ENCODE peak calls at places on chromosomes 5 and 9, in seven cellular contexts. O is uterus, P is AG09309, L is right cardiac atrium, C is body of pancreas, N is Karpas-422, I is cardiac fibroblast. T is an unnamed sample.

GRCh38 chr5:159737263-159737662 is 179.0 kb upstream of the ADRA1B start:
- DNase-seq in C (no peak), N (no peak), I (peak), L (peak), P (no peak), O (no peak), T (no peak)

GRCh38 chr9:86281577-86282076 is 711 bp downstream of the ISCA1 start:
- DNase-seq in P (no peak), I (peak), C (no peak), O (no peak), L (no peak), N (no peak), T (no peak)

GRCh38 chr9:93052791-93053540 is 5.5 kb upstream of the SUSD3 start:
- DNase-seq in L (no peak), I (no peak), N (no peak), C (no peak), O (no peak), P (no peak), T (no peak)

GRCh38 chr9:85514256-85514655 is 227.5 kb downstream of the AGTPBP1 start:
- DNase-seq in P (no peak), O (no peak), C (no peak), I (no peak), L (no peak), N (no peak), T (no peak)

GRCh38 chr5:150022163-150022540 is 21.6 kb downstream of the HMGXB3 start:
- DNase-seq in P (peak), C (no peak), L (no peak), N (no peak), I (peak), O (no peak), T (no peak)

GRCh38 chr9:126421567-126422428 is 95.2 kb downstream of the MVB12B start:
- DNase-seq in C (peak), O (no peak), L (no peak), P (no peak), I (no peak), N (no peak), T (no peak)

GRCh38 chr5:173293817-173294672 is 34.2 kb downstream of the STC2 start:
- DNase-seq in P (peak), L (peak), I (peak), N (peak), C (peak), O (peak), T (peak)

GRCh38 chr5:158519433-158520025 is 580.2 kb downstream of the EBF1 start:
- DNase-seq in I (no peak), O (no peak), P (no peak), N (no peak), L (no peak), C (no peak), T (no peak)

GRCh38 chr5:64147849-64148441 is 17.7 kb upstream of the RNF180 start:
- DNase-seq in O (peak), I (peak), C (peak), P (peak), L (peak), N (peak), T (peak)

GRCh38 chr5:3394046-3394597 is 201.5 kb upstream of the IRX1 start:
- DNase-seq in L (no peak), I (no peak), P (no peak), N (no peak), O (no peak), C (no peak), T (no peak)

GRCh38 chr5:154523704-154524103 is 45.7 kb upstream of the HAND1 start:
- DNase-seq in C (no peak), N (no peak), L (no peak), O (no peak), I (peak), P (no peak), T (no peak)

GRCh38 chr5:88825782-88826110 is 57.2 kb downstream of the MEF2C start:
- DNase-seq in N (peak), C (no peak), L (no peak), I (no peak), P (no peak), O (no peak), T (no peak)

GRCh38 chr9:14251146-14252071 is 62.5 kb downstream of the NFIB start:
- DNase-seq in P (no peak), I (peak), O (peak), L (peak), N (no peak), C (peak), T (peak)

GRCh38 chr9:104412238-104412637 is 91.8 kb upstream of the OR13F1 start:
- DNase-seq in L (no peak), C (no peak), N (no peak), P (no peak), O (no peak), I (no peak), T (no peak)

GRCh38 chr5:65769539-65769938 is 47.5 kb downstream of the NLN start:
- DNase-seq in N (no peak), C (no peak), L (no peak), I (peak), P (peak), O (no peak), T (no peak)

GRCh38 chr9:134503301-134504105 is 138.1 kb upstream of the COL5A1 start:
- DNase-seq in P (no peak), C (no peak), N (no peak), O (no peak), L (no peak), I (no peak), T (no peak)

GRCh38 chr5:116492776-116493175 is 81.8 kb downstream of the SEMA6A start:
- DNase-seq in C (no peak), I (peak), P (no peak), L (no peak), N (no peak), O (no peak), T (no peak)

GRCh38 chr5:150636391-150637244 is 3.8 kb upstream of the SYNPO start:
- DNase-seq in O (peak), P (no peak), I (peak), C (peak), L (peak), N (no peak), T (peak)

GRCh38 chr5:89282038-89282831 is 399.3 kb upstream of the MEF2C start:
- DNase-seq in O (no peak), P (no peak), I (no peak), C (no peak), N (no peak), L (no peak), T (no peak)

GRCh38 chr9:93670208-93671029 is 94.0 kb downstream of the PHF2 start:
- DNase-seq in C (peak), I (peak), O (peak), P (no peak), L (peak), N (no peak), T (peak)

GRCh38 chr5:122311888-122312669 is at the start of gene SNCAIP:
- DNase-seq in N (no peak), C (peak), L (peak), P (no peak), I (peak), O (peak), T (peak)

GRCh38 chr5:96807099-96807654 is 568 bp downstream of the ERAP1 start:
- DNase-seq in N (peak), P (no peak), L (peak), C (peak), I (peak), O (peak), T (peak)

GRCh38 chr5:169127431-169127830 is 173.5 kb downstream of the SLIT3 start:
- DNase-seq in L (no peak), I (no peak), P (no peak), C (no peak), N (no peak), O (no peak), T (no peak)

GRCh38 chr5:139416651-139417050 is 12.8 kb upstream of the SPATA24 start:
- DNase-seq in P (no peak), L (no peak), C (no peak), O (no peak), N (no peak), I (no peak), T (peak)

GRCh38 chr5:139418804-139419203 is 14.9 kb upstream of the SPATA24 start:
- DNase-seq in P (no peak), C (no peak), L (no peak), I (no peak), O (no peak), N (no peak), T (no peak)

GRCh38 chr9:94916956-94917355 is 190.5 kb downstream of the AOPEP start:
- DNase-seq in N (no peak), C (no peak), L (no peak), I (no peak), P (no peak), O (no peak), T (no peak)

GRCh38 chr5:172724658-172725183 is 46.3 kb downstream of the DUSP1 start:
- DNase-seq in I (no peak), O (no peak), N (no peak), P (no peak), C (no peak), L (peak), T (no peak)

GRCh38 chr9:34590376-34591090 is 1.0 kb upstream of the CNTFR start:
- DNase-seq in C (peak), P (no peak), N (no peak), L (peak), O (peak), I (peak), T (peak)

GRCh38 chr9:131025953-131026858 is 17.2 kb downstream of the LAMC3 start:
- DNase-seq in O (no peak), C (no peak), N (no peak), I (no peak), L (no peak), P (no peak), T (no peak)

GRCh38 chr9:136997830-136998234 is 1.5 kb upstream of the CLIC3 start:
- DNase-seq in I (no peak), C (no peak), N (no peak), L (no peak), P (no peak), O (no peak), T (no peak)

GRCh38 chr5:149963722-149964121 is 3.2 kb downstream of the SLC26A2 start:
- DNase-seq in P (no peak), L (no peak), C (no peak), I (no peak), N (no peak), O (no peak), T (no peak)

GRCh38 chr9:4573634-4574391 is 83.5 kb downstream of the SLC1A1 start:
- DNase-seq in N (no peak), L (no peak), I (no peak), C (no peak), P (no peak), O (no peak), T (no peak)

GRCh38 chr5:96616801-96617200 is 45.4 kb upstream of the CAST start:
- DNase-seq in O (no peak), C (no peak), L (no peak), P (no peak), I (no peak), N (no peak), T (peak)

GRCh38 chr5:92653730-92654461 is 927.1 kb downstream of the NR2F1-AS1 start:
- DNase-seq in C (no peak), O (no peak), N (no peak), L (no peak), I (no peak), P (no peak), T (no peak)

GRCh38 chr9:36191290-36191645 is 547 bp downstream of the CLTA start:
- DNase-seq in L (no peak), N (peak), I (peak), C (peak), P (no peak), O (no peak), T (peak)

GRCh38 chr5:5886353-5886752 is 463.9 kb downstream of the ICE1 start:
- DNase-seq in C (no peak), I (no peak), O (no peak), L (no peak), P (no peak), N (no peak), T (no peak)

GRCh38 chr9:38074441-38074943 is 5.5 kb upstream of the SHB start:
- DNase-seq in N (peak), P (no peak), C (no peak), I (peak), L (no peak), O (no peak), T (peak)

GRCh38 chr5:171573451-171574160 is 154.2 kb downstream of the FGF18 start:
- DNase-seq in N (no peak), I (no peak), L (no peak), C (no peak), O (no peak), P (no peak), T (no peak)

GRCh38 chr5:16461782-16462181 is 3.8 kb downstream of the ZNF622 start:
- DNase-seq in I (peak), L (no peak), P (peak), O (no peak), N (no peak), C (no peak), T (no peak)

GRCh38 chr9:126489604-126490593 is 123.8 kb upstream of the LMX1B start:
- DNase-seq in N (no peak), O (no peak), I (no peak), P (no peak), C (no peak), L (peak), T (no peak)

GRCh38 chr5:1316588-1316902 is 21.7 kb upstream of the TERT start:
- DNase-seq in L (no peak), N (no peak), C (no peak), P (no peak), O (no peak), I (no peak), T (no peak)
- H3K4me3 ChIP-seq in L (no peak), N (peak), C (no peak), P (no peak), O (no peak), I (no peak), T (no peak)

GRCh38 chr9:122368642-122369041 is 2.2 kb upstream of the PTGS1 start:
- DNase-seq in N (no peak), O (no peak), I (no peak), L (no peak), P (no peak), C (no peak), T (no peak)

GRCh38 chr9:122371851-122372250 is 1.0 kb downstream of the PTGS1 start:
- DNase-seq in L (no peak), O (no peak), I (no peak), P (no peak), N (no peak), C (no peak), T (no peak)

GRCh38 chr9:122367779-122368460 is 2.9 kb upstream of the PTGS1 start:
- DNase-seq in I (no peak), N (no peak), C (no peak), O (no peak), L (no peak), P (no peak), T (no peak)

GRCh38 chr9:122370869-122371467 is at the start of gene PTGS1:
- DNase-seq in P (no peak), N (peak), L (peak), O (no peak), C (peak), I (peak), T (peak)

GRCh38 chr9:122370303-122370702 is 521 bp upstream of the PTGS1 start:
- DNase-seq in L (peak), C (no peak), N (no peak), P (no peak), O (no peak), I (no peak), T (no peak)
- H3K4me3 ChIP-seq in L (peak), C (no peak), N (peak), P (no peak), O (no peak), I (peak), T (peak)

GRCh38 chr9:98034593-98035546 is 21.7 kb upstream of the NANS start:
- DNase-seq in L (peak), P (no peak), O (peak), I (peak), N (peak), C (peak), T (peak)
- H3K4me3 ChIP-seq in L (no peak), P (no peak), O (no peak), I (no peak), N (peak), C (no peak), T (no peak)

GRCh38 chr5:170357853-170358497 is 31.2 kb downstream of the KCNMB1 start:
- DNase-seq in L (peak), O (peak), N (no peak), I (no peak), P (no peak), C (peak), T (peak)
- H3K4me3 ChIP-seq in L (no peak), O (no peak), N (no peak), I (no peak), P (no peak), C (no peak), T (no peak)

DNA sequence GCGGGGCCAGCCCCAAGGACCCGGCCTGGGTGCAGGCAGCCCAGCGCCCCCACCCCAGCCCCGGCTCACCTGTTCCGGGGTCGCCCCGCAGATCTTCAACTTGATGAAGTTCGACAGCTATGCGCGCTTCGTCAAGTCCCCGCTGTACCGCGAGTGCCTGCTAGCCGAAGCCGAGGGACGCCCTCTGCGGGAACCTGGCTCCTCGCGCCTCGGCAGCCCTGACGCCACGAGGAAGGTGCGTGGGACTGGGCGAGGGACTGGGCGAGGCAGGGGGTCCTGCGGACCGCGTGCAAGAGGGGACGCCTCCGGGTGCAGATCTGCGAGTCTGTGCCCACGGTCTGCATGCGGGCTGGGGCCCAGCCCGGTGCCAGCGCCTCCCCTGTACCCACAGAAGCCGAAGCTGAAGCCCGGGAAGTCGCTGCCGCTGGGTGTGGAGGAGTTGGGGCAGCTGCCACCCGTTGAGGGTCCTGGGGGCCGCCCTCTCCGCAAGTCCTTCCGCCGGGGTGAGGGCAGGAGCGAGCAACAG is 9.7 kb downstream of the RGS14 start:
- DNase-seq in I (no peak), N (no peak), O (no peak), P (no peak), C (no peak), L (no peak), T (no peak)
- H3K4me3 ChIP-seq in I (peak), N (no peak), O (peak), P (peak), C (no peak), L (peak), T (peak)

GRCh38 chr5:119031047-119031886 is 39.6 kb upstream of the DMXL1 start:
- DNase-seq in I (no peak), N (peak), C (no peak), O (no peak), L (no peak), P (no peak), T (no peak)
- H3K4me3 ChIP-seq in I (no peak), N (peak), C (no peak), O (no peak), L (no peak), P (no peak), T (no peak)

GRCh38 chr5:181221792-181222629 is 1.1 kb upstream of the TRIM41 start:
- DNase-seq in O (peak), L (peak), C (peak), I (peak), P (peak), N (peak), T (peak)
- H3K4me3 ChIP-seq in O (peak), L (peak), C (no peak), I (peak), P (peak), N (peak), T (peak)

DNA sequence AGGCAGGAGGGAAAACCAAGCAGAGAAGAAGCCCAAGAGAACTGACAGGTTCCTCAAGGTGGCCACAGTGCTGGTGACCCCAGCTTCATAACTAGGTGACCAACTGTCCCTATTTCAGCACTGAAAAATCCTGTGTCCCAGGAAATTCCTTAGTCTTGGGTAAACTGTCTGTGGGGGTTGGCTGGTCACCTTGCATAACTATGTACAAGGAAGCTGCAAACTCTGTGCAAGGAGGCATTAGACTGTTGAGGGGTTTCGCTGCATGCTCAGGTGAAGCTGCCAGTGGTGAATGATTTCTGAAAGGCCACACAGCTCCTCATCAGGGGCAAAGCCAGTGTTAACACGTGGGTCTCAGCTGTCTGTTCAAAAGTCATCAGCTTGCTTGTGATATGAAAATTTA is 36.9 kb downstream of the PCSK5 start:
- DNase-seq in I (no peak), O (no peak), L (no peak), P (no peak), C (no peak), N (no peak), T (no peak)
- H3K4me3 ChIP-seq in I (no peak), O (no peak), L (no peak), P (no peak), C (no peak), N (no peak), T (no peak)

GRCh38 chr5:81950996-81951395 is 20.8 kb upstream of the ATG10 start:
- DNase-seq in L (no peak), N (no peak), I (peak), P (no peak), C (no peak), O (no peak), T (no peak)
- H3K4me3 ChIP-seq in L (no peak), N (no peak), I (no peak), P (no peak), C (no peak), O (no peak), T (no peak)

DNA sequence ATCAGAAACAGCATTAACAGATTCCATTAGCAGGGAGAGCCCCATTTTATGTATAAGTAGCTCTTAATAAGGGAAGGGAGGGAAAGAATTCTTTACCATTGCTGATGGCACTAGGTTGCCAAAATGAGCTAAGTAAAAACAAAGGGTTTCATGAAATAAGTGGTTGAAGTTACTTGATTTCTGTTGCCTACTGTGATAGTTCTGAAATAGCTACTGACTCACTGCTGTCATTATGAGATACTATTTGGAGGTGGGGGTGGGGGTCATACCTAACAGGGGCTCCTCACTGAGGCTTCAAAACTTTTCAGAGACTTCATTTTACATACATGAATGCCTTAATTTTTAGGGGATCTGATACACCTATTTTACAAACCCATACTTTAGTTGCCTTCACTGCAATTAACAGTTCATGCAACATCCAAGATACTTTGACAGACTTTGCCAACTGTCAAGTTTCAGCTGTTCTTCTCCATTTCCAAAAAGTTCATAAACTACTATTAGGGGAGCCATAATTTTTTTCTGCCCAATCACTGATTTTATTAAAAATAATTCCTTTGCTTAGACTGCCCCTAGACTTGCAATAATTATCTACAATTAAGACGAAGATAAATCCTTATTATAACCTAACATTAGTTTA is 4.6 kb downstream of the HOMER1 start:
- DNase-seq in P (no peak), N (no peak), I (no peak), L (no peak), C (no peak), O (no peak), T (no peak)
- H3K4me3 ChIP-seq in P (no peak), N (no peak), I (no peak), L (peak), C (no peak), O (no peak), T (no peak)

T was measured in colonic mucosa.